ENCODE peak calls at places on chromosomes 3 and 15, in six cellular contexts. Q, V, Z, K, C and O are unnamed samples.

GRCh38 chr15:71083349-71083748 is 31.9 kb upstream of the THSD4 start:
- DNase-seq in Q (peak), V (no peak), Z (no peak), K (peak), C (no peak), O (no peak)

GRCh38 chr3:195450731-195451229 is 8.0 kb upstream of the ACAP2 start:
- DNase-seq in Q (peak), V (no peak), Z (no peak), K (peak), C (no peak), O (no peak)

GRCh38 chr3:132787616-132788015 is 65.4 kb upstream of the NPHP3 start:
- DNase-seq in Q (peak), V (no peak), Z (no peak), K (peak), C (no peak), O (no peak)

GRCh38 chr15:88681610-88682221 is 42.9 kb downstream of the ISG20 start:
- DNase-seq in Q (no peak), V (no peak), Z (no peak), K (no peak), C (no peak), O (no peak)

GRCh38 chr3:30657914-30658313 is 51.5 kb downstream of the TGFBR2 start:
- DNase-seq in Q (no peak), V (no peak), Z (no peak), K (peak), C (no peak), O (peak)

GRCh38 chr3:118984699-118985098 is 49.9 kb downstream of the IGSF11 start:
- DNase-seq in Q (no peak), V (peak), Z (no peak), K (no peak), C (no peak), O (no peak)

GRCh38 chr3:45055032-45055410 is 28.9 kb downstream of the CLEC3B start:
- DNase-seq in Q (peak), V (peak), Z (no peak), K (peak), C (no peak), O (no peak)

GRCh38 chr15:71409541-71409940 is 294.3 kb downstream of the THSD4 start:
- DNase-seq in Q (peak), V (no peak), Z (no peak), K (no peak), C (no peak), O (no peak)

GRCh38 chr15:78034495-78035191 is 42.9 kb downstream of the TBC1D2B start:
- DNase-seq in Q (peak), V (peak), Z (peak), K (no peak), C (peak), O (peak)

GRCh38 chr3:42214064-42214463 is 51.9 kb downstream of the CCK start:
- DNase-seq in Q (no peak), V (no peak), Z (no peak), K (no peak), C (peak), O (no peak)

GRCh38 chr15:31953573-31953972 is 76.7 kb upstream of the CHRNA7 start:
- DNase-seq in Q (no peak), V (no peak), Z (no peak), K (no peak), C (no peak), O (no peak)

GRCh38 chr3:184380210-184380626 is 364 bp downstream of the CHRD start:
- DNase-seq in Q (peak), V (peak), Z (no peak), K (peak), C (no peak), O (no peak)

GRCh38 chr15:28117591-28117990 is 18.5 kb upstream of the OCA2 start:
- DNase-seq in Q (no peak), V (no peak), Z (no peak), K (no peak), C (no peak), O (no peak)

GRCh38 chr3:154758109-154758868 is 321.8 kb upstream of the MME start:
- DNase-seq in Q (peak), V (peak), Z (no peak), K (peak), C (no peak), O (no peak)

GRCh38 chr15:69472046-69472445 is 19.4 kb downstream of the RPLP1 start:
- DNase-seq in Q (no peak), V (no peak), Z (no peak), K (no peak), C (no peak), O (no peak)

GRCh38 chr15:60551781-60552161 is 72.8 kb upstream of the ICE2 start:
- DNase-seq in Q (no peak), V (no peak), Z (no peak), K (no peak), C (peak), O (no peak)

GRCh38 chr3:184811034-184811433 is 932 bp upstream of the VPS8 start:
- DNase-seq in Q (no peak), V (no peak), Z (no peak), K (no peak), C (peak), O (no peak)

GRCh38 chr3:125154800-125155269 is 57.7 kb downstream of the SLC12A8 start:
- DNase-seq in Q (no peak), V (no peak), Z (no peak), K (no peak), C (peak), O (no peak)

GRCh38 chr3:36891651-36892268 is 53.1 kb downstream of the TRANK1 start:
- DNase-seq in Q (no peak), V (no peak), Z (no peak), K (no peak), C (no peak), O (no peak)

GRCh38 chr3:146035366-146035765 is 125.6 kb downstream of the PLOD2 start:
- DNase-seq in Q (no peak), V (peak), Z (no peak), K (peak), C (no peak), O (no peak)

GRCh38 chr3:184110316-184110725 is 13.5 kb downstream of the HTR3E start:
- DNase-seq in Q (no peak), V (peak), Z (no peak), K (peak), C (no peak), O (no peak)

GRCh38 chr3:148962513-148962912 is 28.8 kb upstream of the GYG1 start:
- DNase-seq in Q (peak), V (peak), Z (no peak), K (peak), C (no peak), O (no peak)

GRCh38 chr3:101675709-101676218 is 1.2 kb downstream of the ZBTB11 start:
- DNase-seq in Q (no peak), V (no peak), Z (no peak), K (no peak), C (no peak), O (no peak)

GRCh38 chr3:133742351-133743091 is 3.7 kb upstream of the TF start:
- DNase-seq in Q (no peak), V (no peak), Z (no peak), K (peak), C (no peak), O (no peak)

GRCh38 chr15:48527517-48527916 is 118.0 kb downstream of the FBN1 start:
- DNase-seq in Q (no peak), V (no peak), Z (no peak), K (no peak), C (no peak), O (no peak)

GRCh38 chr3:159807137-159808028 is 181.3 kb upstream of the IL12A start:
- DNase-seq in Q (no peak), V (no peak), Z (no peak), K (no peak), C (no peak), O (no peak)

GRCh38 chr3:141407043-141407442 is 38.7 kb downstream of the ZBTB38 start:
- DNase-seq in Q (peak), V (peak), Z (no peak), K (peak), C (no peak), O (no peak)

GRCh38 chr3:101840066-101840465 is 9.2 kb upstream of the NFKBIZ start:
- DNase-seq in Q (no peak), V (no peak), Z (no peak), K (no peak), C (no peak), O (no peak)

GRCh38 chr3:58567251-58567515 is 10.0 kb downstream of the FAM107A start:
- DNase-seq in Q (no peak), V (no peak), Z (no peak), K (no peak), C (no peak), O (no peak)

GRCh38 chr15:63372753-63373152 is 8.9 kb downstream of the CA12 start:
- DNase-seq in Q (no peak), V (peak), Z (no peak), K (peak), C (no peak), O (no peak)

GRCh38 chr15:36863551-36863950 is 236.8 kb downstream of the MEIS2 start:
- DNase-seq in Q (no peak), V (no peak), Z (no peak), K (no peak), C (no peak), O (no peak)

GRCh38 chr3:157444789-157445188 is 8.1 kb downstream of the PTX3 start:
- DNase-seq in Q (peak), V (no peak), Z (no peak), K (no peak), C (no peak), O (no peak)

GRCh38 chr3:64836097-64836496 is 148.3 kb upstream of the ADAMTS9 start:
- DNase-seq in Q (no peak), V (no peak), Z (no peak), K (no peak), C (no peak), O (no peak)

GRCh38 chr3:29185706-29186105 is 95.2 kb upstream of the RBMS3 start:
- DNase-seq in Q (no peak), V (no peak), Z (no peak), K (peak), C (no peak), O (no peak)